ENCODE peak calls at places on chromosome 3, in ten cellular contexts. Z, U, S, I, A, K, Y, D, T and C are unnamed samples.

GRCh38 chr3:16311960-16312451 is 47.0 kb downstream of the OXNAD1 start:
- DNase-seq in Z (no peak), U (no peak), S (no peak), I (no peak), A (peak; percentile 55), K (no peak), Y (no peak), D (no peak), T (no peak), C (peak; percentile 55)

GRCh38 chr3:94225176-94225742 is 162.4 kb downstream of the NSUN3 start:
- DNase-seq in Z (peak; percentile 21), U (no peak), S (no peak), I (no peak), A (peak; percentile 17), K (no peak), Y (no peak), D (no peak), T (no peak), C (no peak)

GRCh38 chr3:156826896-156827882 is 1.0 kb downstream of the LEKR1 start:
- DNase-seq in Z (no peak), U (no peak), S (no peak), I (no peak), A (no peak), K (no peak), Y (peak; percentile 10), D (peak; percentile 74), T (no peak), C (no peak)

GRCh38 chr3:45873638-45874037 is 12.7 kb upstream of the CCR9 start:
- DNase-seq in Z (no peak), U (no peak), S (no peak), I (no peak), A (no peak), K (no peak), Y (no peak), D (no peak), T (no peak), C (no peak)

GRCh38 chr3:111831840-111832239 is 27.2 kb upstream of the PHLDB2 start:
- DNase-seq in Z (no peak), U (no peak), S (no peak), I (no peak), A (peak; percentile 51), K (no peak), Y (no peak), D (no peak), T (no peak), C (peak; percentile 1)

GRCh38 chr3:44886561-44886960 is 12.2 kb downstream of the TGM4 start:
- DNase-seq in Z (peak; percentile 99), U (no peak), S (no peak), I (no peak), A (no peak), K (no peak), Y (no peak), D (no peak), T (no peak), C (no peak)

GRCh38 chr3:46381662-46382061 is 10.9 kb downstream of the CCR5 start:
- DNase-seq in Z (no peak), U (no peak), S (no peak), I (no peak), A (no peak), K (no peak), Y (no peak), D (no peak), T (no peak), C (no peak)

GRCh38 chr3:41893977-41894376 is 67.9 kb downstream of the ULK4 start:
- DNase-seq in Z (peak; percentile 71), U (no peak), S (no peak), I (peak; percentile 28), A (peak; percentile 67), K (no peak), Y (peak; percentile 50), D (peak; percentile 51), T (no peak), C (peak; percentile 50)

DNA sequence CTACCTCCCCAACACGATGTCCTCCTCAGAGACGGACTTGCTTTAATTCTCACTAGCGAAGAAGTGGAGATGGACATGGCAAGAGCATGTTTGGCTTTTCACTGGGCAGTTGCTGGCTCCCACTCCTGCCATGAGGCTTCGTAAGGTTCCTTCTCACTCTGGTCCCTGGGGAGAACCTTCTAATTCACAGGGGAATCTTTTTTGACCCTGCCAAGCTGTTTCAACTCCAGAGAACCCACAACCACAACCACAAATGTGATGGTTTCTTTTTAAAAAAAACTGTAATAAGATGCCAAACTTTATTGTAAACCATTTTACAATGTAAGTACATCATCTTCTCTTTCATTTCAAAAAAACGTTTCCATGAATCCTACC is 1.6 kb upstream of the MUSTN1 start:
- DNase-seq in Z (no peak), U (no peak), S (no peak), I (no peak), A (no peak), K (no peak), Y (no peak), D (no peak), T (no peak), C (no peak)
- H3K4me3 ChIP-seq in Z (no peak overlapping the region), U (no peak overlapping the region), S (no peak overlapping the region), I (no peak overlapping the region), A (no peak overlapping the region), K (no peak overlapping the region), Y (no peak overlapping the region), D (no peak overlapping the region), T (no peak overlapping the region), C (no peak overlapping the region)

DNA sequence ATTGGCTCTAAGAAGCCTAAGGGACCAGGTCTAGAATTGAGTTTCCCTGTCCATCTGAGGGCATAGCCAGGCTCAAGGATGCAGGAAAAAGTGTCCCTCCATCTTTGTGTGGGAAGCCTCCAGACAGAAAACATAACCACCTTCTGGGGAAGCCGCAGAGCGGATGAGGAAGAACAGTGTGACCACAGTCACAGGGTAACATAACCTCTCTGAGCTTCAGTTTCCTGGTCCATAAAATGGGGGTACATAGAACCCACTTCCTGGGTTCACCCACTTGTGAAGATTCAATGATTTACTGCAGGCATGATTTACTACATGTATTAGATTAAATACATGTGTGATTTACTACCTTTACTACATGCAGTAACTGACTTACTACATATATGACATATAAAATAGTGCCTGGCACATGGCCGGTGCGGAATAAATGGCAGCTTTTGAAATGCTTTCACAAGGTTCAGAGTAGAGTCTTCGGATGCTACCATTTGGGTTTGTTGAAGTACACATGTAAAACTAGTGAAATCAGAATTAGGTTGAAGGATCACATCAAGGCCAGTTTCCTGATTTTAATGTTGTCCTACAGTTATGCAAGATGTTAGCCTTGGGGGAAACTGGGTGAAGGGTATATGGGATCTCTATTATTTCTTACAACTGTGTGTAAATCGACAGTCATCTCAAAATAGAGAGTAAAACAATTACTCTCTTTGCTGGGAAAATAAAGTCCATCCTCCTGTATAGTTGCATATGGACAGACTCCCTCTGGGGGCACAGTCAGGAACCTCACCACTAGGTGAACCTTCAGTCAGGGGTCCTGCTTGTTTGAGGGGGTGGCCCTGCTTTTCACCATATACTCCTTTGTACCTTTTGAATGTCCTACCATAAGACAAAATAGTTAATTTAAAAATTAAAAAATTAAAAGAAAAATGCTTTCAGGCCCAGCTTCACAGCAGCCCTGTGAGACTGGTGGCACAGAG is 86.0 kb downstream of the SEMA5B start:
- DNase-seq in Z (no peak), U (no peak), S (no peak), I (no peak), A (no peak), K (no peak), Y (no peak), D (no peak), T (no peak), C (no peak)
- TF ChIP-seq CTCF in Z (peak; percentile 62), U (no peak), S (no peak), I (peak; percentile 53), A (peak; percentile 55), K (no peak), Y (peak; percentile 41), D (peak; percentile 32), T (no peak), C (no peak)

DNA sequence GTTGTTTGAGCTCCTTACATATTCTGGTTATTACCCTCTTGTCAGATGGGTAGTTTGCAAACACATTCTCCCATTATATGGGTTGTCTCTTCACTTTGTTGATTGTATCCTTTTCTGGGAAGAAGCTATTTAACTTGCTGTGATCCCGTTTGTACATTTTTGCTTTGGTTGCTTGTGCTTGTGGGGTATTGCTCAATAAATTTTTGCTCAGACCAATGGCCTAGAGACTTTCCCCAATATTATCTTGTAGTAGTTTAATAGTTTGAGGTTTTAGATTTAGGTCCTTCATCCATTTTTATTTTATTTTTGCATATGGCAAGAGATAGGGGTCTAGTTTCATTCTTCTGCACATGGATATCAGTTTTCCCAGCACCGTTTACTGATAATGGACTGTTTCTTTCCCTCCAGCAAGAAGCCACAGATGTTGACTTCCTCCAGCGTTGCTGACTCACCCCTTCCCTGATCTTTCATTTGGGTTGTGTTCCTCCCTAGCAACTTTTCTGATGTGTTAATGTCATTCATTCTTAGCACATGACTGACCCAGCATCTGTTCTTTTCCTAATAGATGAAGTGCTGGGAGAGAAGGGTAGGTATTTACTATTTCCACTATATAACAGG is 166.7 kb upstream of the SGO1 start:
- DNase-seq in Z (no peak), U (no peak), S (no peak), I (no peak), A (no peak), K (no peak), Y (no peak), D (no peak), T (no peak), C (no peak)
- H3K4me3 ChIP-seq in Z (no peak overlapping the region), U (no peak overlapping the region), S (no peak overlapping the region), I (no peak overlapping the region), A (no peak overlapping the region), K (no peak overlapping the region), Y (no peak overlapping the region), D (no peak overlapping the region), T (no peak overlapping the region), C (no peak overlapping the region)

GRCh38 chr3:123154346-123154985 is 47.3 kb upstream of the SEC22A start:
- DNase-seq in Z (no peak), U (no peak), S (no peak), I (no peak), A (no peak), K (no peak), Y (no peak), D (no peak), T (no peak), C (no peak)

GRCh38 chr3:123151251-123151705 is 50.5 kb upstream of the SEC22A start:
- DNase-seq in Z (no peak), U (no peak), S (peak; percentile 93), I (no peak), A (no peak), K (no peak), Y (no peak), D (no peak), T (no peak), C (no peak)

GRCh38 chr3:123153821-123154323 is 47.9 kb upstream of the SEC22A start:
- DNase-seq in Z (no peak), U (no peak), S (no peak), I (no peak), A (no peak), K (no peak), Y (no peak), D (no peak), T (no peak), C (no peak)

GRCh38 chr3:123152656-123153055 is 49.1 kb upstream of the SEC22A start:
- DNase-seq in Z (no peak), U (no peak), S (peak; percentile 34), I (no peak), A (no peak), K (no peak), Y (no peak), D (no peak), T (no peak), C (no peak)

DNA sequence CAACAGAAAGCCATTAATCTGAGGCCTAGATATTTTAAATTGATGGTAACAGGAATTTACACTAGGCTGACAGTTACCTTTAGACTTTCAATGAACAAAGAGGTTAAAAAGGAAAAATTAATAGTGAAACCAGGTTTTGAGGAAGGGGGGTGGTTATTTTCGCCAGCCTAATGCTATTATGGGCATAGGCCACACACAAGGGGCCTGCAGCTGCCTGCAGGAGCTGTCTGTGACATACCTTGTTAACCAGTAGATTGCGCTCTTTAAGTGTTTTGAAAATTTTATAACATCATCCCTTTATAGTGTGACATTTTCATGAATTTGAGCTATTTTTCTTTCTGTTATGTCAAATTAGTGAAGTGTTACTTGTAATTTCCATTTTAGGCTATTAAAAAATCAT is 48.6 kb upstream of the SEC22A start:
- DNase-seq in Z (no peak), U (no peak), S (no peak), I (no peak), A (no peak), K (no peak), Y (no peak), D (no peak), T (no peak), C (no peak)
- TF ChIP-seq CTCF in Z (no peak), U (no peak), S (no peak), I (no peak), A (no peak), K (no peak), Y (no peak), D (no peak), T (no peak), C (no peak)